ENCODE peak calls at places on chromosomes 7 and 10, in four cellular contexts. O, Y, N and G are unnamed samples. For H3K36me3 and H3K9me3, the result is how much of the 10 kb centered on the place peaks cover.

GRCh38 chr7:51274955-51275354 is 41.7 kb downstream of the COBL start:
- DNase-seq in O (no peak), Y (no peak), N (no peak), G (no peak)

GRCh38 chr10:15461353-15462108 is 90.4 kb upstream of the FAM171A1 start:
- DNase-seq in O (no peak), Y (no peak), N (no peak), G (no peak)

GRCh38 chr7:115707684-115708341 is 322.8 kb downstream of the TFEC start:
- DNase-seq in O (no peak), Y (no peak), N (no peak), G (no peak)

GRCh38 chr10:124545346-124545745 is 83.7 kb downstream of the LHPP start:
- DNase-seq in O (no peak), Y (no peak), N (no peak), G (no peak)

GRCh38 chr7:53246974-53247373 is 211.5 kb downstream of the POM121L12 start:
- DNase-seq in O (no peak), Y (no peak), N (no peak), G (no peak)

GRCh38 chr7:136179154-136179553 is 202.0 kb upstream of the MTPN start:
- DNase-seq in O (no peak), Y (no peak), N (no peak), G (no peak)

GRCh38 chr10:103492655-103493261 is 747 bp upstream of the NEURL1 start:
- DNase-seq in O (no peak), Y (no peak), N (no peak), G (no peak)

GRCh38 chr7:35694161-35694783 is 663 bp downstream of the HERPUD2 start:
- DNase-seq in O (peak), Y (no peak), N (no peak), G (no peak)

GRCh38 chr10:68871105-68871711 is 29.9 kb upstream of the DDX50 start:
- DNase-seq in O (no peak), Y (no peak), N (no peak), G (no peak)

GRCh38 chr7:95549818-95550529 is 46.3 kb downstream of the PDK4 start:
- DNase-seq in O (peak), Y (no peak), N (peak), G (peak)
- TF ChIP-seq POLR2AphosphoS5 in O (peak), Y (no peak), N (no peak), G (peak)

GRCh38 chr7:134870156-134870555 is 90.7 kb downstream of the CALD1 start:
- DNase-seq in O (no peak), Y (no peak), N (no peak), G (no peak)
- H3K36me3 ChIP-seq in O (under half), Y (under half), N (under half), G (under half)

DNA sequence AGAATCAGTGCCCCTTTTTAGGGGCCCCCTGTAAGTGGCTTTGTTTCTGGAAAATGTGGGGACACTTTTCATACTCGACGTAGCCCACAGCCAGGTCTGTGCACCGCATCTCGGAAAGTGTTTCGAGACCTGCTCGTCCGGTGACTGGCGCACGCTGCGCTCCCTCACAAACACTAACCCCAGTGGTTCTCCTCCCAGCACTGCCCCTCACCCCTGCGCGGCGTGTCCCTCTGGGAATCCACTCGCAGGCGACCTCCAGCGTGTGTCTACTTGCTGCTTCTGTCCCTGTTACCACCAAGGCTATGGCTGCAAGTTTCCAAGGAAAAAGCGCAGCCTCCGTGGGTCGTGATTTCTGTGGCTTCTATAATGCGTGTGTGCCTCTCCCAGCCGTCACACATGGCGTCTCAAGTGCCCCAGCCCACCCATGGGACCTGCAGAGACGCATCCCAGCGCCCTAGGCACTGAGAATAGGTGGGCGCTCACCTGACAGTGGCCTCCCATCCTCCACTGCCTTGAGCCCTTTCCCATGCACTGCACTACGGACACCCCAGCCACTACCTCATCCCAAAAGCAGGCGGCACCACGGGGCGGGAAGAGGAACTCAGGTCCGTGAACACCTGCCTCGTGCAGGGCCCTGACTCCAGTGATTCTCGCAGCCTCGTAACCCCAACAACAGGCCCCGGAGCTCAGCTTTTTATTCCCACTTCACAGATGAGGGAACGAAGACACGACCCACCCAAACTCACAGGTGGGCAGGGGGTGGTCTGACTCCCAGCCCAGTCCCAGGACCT is 49.3 kb downstream of the PTPRN2 start:
- DNase-seq in O (no peak), Y (no peak), N (no peak), G (no peak)
- H3K9me3 ChIP-seq in O (under half), Y (under half), N (under half), G (under half)

GRCh38 chr10:35546824-35547225 is 58.3 kb upstream of the GJD4 start:
- DNase-seq in O (no peak), Y (no peak), N (no peak), G (peak)
- TF ChIP-seq POLR2AphosphoS5 in O (no peak), Y (no peak), N (no peak), G (no peak)

DNA sequence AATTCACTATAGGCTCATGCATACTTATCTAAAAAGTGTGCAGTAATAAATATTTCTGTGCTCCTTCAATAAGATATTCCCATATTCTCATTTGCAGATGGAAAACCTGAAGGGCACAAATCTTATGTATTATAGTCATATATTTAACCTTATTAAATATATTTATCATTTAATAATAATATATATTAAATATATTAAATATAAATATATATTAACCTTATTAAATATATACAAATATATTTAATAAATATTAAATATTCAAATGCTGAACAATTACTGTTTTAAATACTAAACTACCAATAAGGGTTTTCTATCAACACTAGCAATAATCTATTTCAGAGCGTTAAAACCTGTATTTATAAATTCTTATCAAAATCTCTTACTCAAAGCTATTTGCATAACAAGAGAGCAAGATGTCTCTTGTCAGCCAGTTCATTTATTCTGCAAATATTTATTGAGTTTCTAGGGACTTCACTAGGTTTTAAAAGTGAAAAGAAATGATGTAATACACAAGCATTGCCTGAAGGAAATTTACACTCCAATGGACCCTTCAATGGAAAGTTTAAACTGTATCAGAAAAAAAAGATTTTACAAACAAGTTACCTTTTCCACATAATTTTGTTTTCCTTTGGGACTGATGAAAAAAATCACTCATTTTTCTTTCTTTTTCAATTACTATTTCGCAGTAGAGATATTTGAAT is 159.2 kb downstream of the AGMO start:
- DNase-seq in O (no peak), Y (no peak), N (no peak), G (no peak)
- H3K36me3 ChIP-seq in O (under half), Y (under half), N (under half), G (under half)

GRCh38 chr10:28973309-28973972 is 296.1 kb downstream of the BAMBI start:
- DNase-seq in O (no peak), Y (no peak), N (no peak), G (no peak)

GRCh38 chr10:28975891-28976471 is 298.7 kb downstream of the BAMBI start:
- DNase-seq in O (no peak), Y (no peak), N (no peak), G (no peak)

GRCh38 chr10:28969413-28969812 is 292.1 kb downstream of the BAMBI start:
- DNase-seq in O (no peak), Y (no peak), N (no peak), G (no peak)

GRCh38 chr10:28970231-28970630 is 292.9 kb downstream of the BAMBI start:
- DNase-seq in O (no peak), Y (no peak), N (no peak), G (no peak)

GRCh38 chr10:28971255-28971654 is 293.9 kb downstream of the BAMBI start:
- DNase-seq in O (no peak), Y (no peak), N (no peak), G (no peak)
- H3K9me3 ChIP-seq in O (under half), Y (under half), N (under half), G (under half)

DNA sequence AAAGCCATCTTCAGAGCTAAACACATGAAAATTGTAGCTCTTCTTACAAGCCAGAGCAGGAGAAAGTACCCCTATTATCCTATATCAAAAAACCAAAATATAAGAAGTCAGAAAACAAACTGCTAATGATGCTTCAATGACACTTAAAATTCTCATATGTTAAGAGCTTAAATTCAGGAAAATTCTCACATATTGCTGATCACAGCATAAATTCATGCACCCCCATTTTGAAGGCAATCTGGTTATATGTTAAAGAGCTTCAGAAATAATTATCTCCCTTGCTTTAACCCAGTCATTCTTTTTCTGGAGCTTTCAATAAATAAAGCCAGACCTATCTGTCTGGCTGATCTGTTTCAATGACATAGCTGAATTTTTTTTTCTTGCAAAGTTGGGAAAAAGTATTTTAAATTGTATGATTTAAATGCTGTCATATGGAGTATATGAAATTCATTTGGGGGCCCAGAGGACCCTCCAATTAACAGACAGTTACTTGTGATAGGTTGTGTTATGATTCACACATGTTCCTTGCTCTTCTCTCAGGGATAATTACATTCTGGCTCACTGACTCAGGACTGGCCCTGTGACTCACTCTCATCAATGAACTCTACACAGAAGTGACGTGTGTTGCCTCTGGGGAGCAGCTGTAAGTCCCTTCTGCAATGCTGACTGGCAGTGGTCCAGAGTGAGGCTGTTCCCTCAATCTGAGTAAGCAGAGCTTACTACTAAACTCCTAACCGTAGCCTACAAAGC is 85.2 kb downstream of the HGF start:
- DNase-seq in O (peak), Y (peak), N (peak), G (peak)
- TF ChIP-seq POLR2AphosphoS5 in O (peak), Y (no peak), N (no peak), G (no peak)

GRCh38 chr7:151140826-151141225 is 26.7 kb downstream of the GBX1 start:
- DNase-seq in O (no peak), Y (no peak), N (no peak), G (no peak)
- H3K36me3 ChIP-seq in O (under half), Y (under half), N (under half), G (under half)